ENCODE peak calls at places on chromosomes 13 and 19, in seven cellular contexts. One of them, this sample, is unnamed.

GRCh38 chr19:10353793-10354391 is 14.5 kb upstream of the ICAM3 start:
- DNase-seq in lung: no peak
- DNase-seq in sigmoid colon: no peak
- DNase-seq in suprapubic skin: no peak
- DNase-seq in BE2C: peak; percentile 99
- DNase-seq in ascending aorta: no peak
- DNase-seq in heart left ventricle: peak; percentile 59
- DNase-seq in this sample: no peak

GRCh38 chr13:33004454-33004853 is 11.8 kb upstream of the KL start:
- DNase-seq in suprapubic skin: no peak
- DNase-seq in ascending aorta: no peak
- DNase-seq in sigmoid colon: no peak
- DNase-seq in heart left ventricle: peak; percentile 55
- DNase-seq in lung: no peak
- DNase-seq in BE2C: no peak
- DNase-seq in this sample: peak; percentile 14

GRCh38 chr13:31134055-31134711 is 27.5 kb downstream of the HSPH1 start:
- DNase-seq in BE2C: no peak
- DNase-seq in ascending aorta: no peak
- DNase-seq in suprapubic skin: no peak
- DNase-seq in sigmoid colon: no peak
- DNase-seq in lung: no peak
- DNase-seq in heart left ventricle: no peak
- DNase-seq in this sample: no peak

GRCh38 chr19:12723383-12723642 is 419 bp downstream of the TNPO2 start:
- DNase-seq in sigmoid colon: no peak
- DNase-seq in lung: no peak
- DNase-seq in ascending aorta: no peak
- DNase-seq in suprapubic skin: no peak
- DNase-seq in heart left ventricle: no peak
- DNase-seq in BE2C: no peak
- DNase-seq in this sample: no peak

GRCh38 chr13:98223741-98224140 is 46.7 kb upstream of the RNF113B start:
- DNase-seq in sigmoid colon: no peak
- DNase-seq in BE2C: no peak
- DNase-seq in heart left ventricle: no peak
- DNase-seq in suprapubic skin: no peak
- DNase-seq in lung: no peak
- DNase-seq in ascending aorta: no peak
- DNase-seq in this sample: no peak

GRCh38 chr13:90049989-90050671 is 1297.4 kb upstream of the MIR17HG start:
- DNase-seq in lung: no peak
- DNase-seq in suprapubic skin: no peak
- DNase-seq in ascending aorta: no peak
- DNase-seq in BE2C: no peak
- DNase-seq in sigmoid colon: no peak
- DNase-seq in heart left ventricle: no peak
- DNase-seq in this sample: no peak

GRCh38 chr19:7921955-7922840 is 2.1 kb downstream of the SNAPC2 start:
- DNase-seq in ascending aorta: no peak
- DNase-seq in sigmoid colon: no peak
- DNase-seq in heart left ventricle: no peak
- DNase-seq in BE2C: no peak
- DNase-seq in lung: no peak
- DNase-seq in suprapubic skin: no peak
- DNase-seq in this sample: no peak

GRCh38 chr13:34430294-34430693 is 511.8 kb upstream of the NBEA start:
- DNase-seq in sigmoid colon: no peak
- DNase-seq in suprapubic skin: no peak
- DNase-seq in lung: no peak
- DNase-seq in BE2C: no peak
- DNase-seq in heart left ventricle: no peak
- DNase-seq in ascending aorta: no peak
- DNase-seq in this sample: no peak

GRCh38 chr19:38149597-38149996 is 74.4 kb downstream of the DPF1 start:
- DNase-seq in ascending aorta: no peak
- DNase-seq in suprapubic skin: no peak
- DNase-seq in lung: no peak
- DNase-seq in sigmoid colon: no peak
- DNase-seq in heart left ventricle: no peak
- DNase-seq in BE2C: no peak
- DNase-seq in this sample: no peak

GRCh38 chr13:49678172-49678914 is 12.9 kb downstream of the EBPL start:
- DNase-seq in lung: no peak
- DNase-seq in heart left ventricle: no peak
- DNase-seq in sigmoid colon: no peak
- DNase-seq in suprapubic skin: no peak
- DNase-seq in ascending aorta: no peak
- DNase-seq in BE2C: no peak
- DNase-seq in this sample: no peak

GRCh38 chr13:39527961-39528720 is 74.9 kb downstream of the LHFPL6 start:
- DNase-seq in lung: no peak
- DNase-seq in suprapubic skin: no peak
- DNase-seq in ascending aorta: peak; percentile 82
- DNase-seq in BE2C: no peak
- DNase-seq in sigmoid colon: no peak
- DNase-seq in heart left ventricle: no peak
- DNase-seq in this sample: no peak

GRCh38 chr13:93746589-93746988 is 520.0 kb downstream of the GPC6 start:
- DNase-seq in lung: no peak
- DNase-seq in ascending aorta: no peak
- DNase-seq in heart left ventricle: no peak
- DNase-seq in suprapubic skin: no peak
- DNase-seq in sigmoid colon: no peak
- DNase-seq in BE2C: no peak
- DNase-seq in this sample: no peak

GRCh38 chr13:44903596-44903995 is 85.7 kb downstream of the NUFIP1 start:
- DNase-seq in lung: peak; percentile 50
- DNase-seq in BE2C: no peak
- DNase-seq in sigmoid colon: peak; percentile 93
- DNase-seq in ascending aorta: peak; percentile 90
- DNase-seq in suprapubic skin: peak; percentile 83
- DNase-seq in heart left ventricle: peak; percentile 74
- DNase-seq in this sample: peak; percentile 63

GRCh38 chr19:30448386-30449130 is 76.4 kb downstream of the ZNF536 start:
- DNase-seq in lung: no peak
- DNase-seq in BE2C: no peak
- DNase-seq in ascending aorta: no peak
- DNase-seq in heart left ventricle: no peak
- DNase-seq in suprapubic skin: no peak
- DNase-seq in sigmoid colon: no peak
- DNase-seq in this sample: no peak

GRCh38 chr13:99978781-99979452 is 2.7 kb upstream of the ZIC2 start:
- DNase-seq in suprapubic skin: peak; percentile 50
- DNase-seq in lung: no peak
- DNase-seq in heart left ventricle: no peak
- DNase-seq in sigmoid colon: no peak
- DNase-seq in ascending aorta: no peak
- DNase-seq in BE2C: no peak
- DNase-seq in this sample: no peak
- TF ChIP-seq CTCF in suprapubic skin: no peak
- TF ChIP-seq CTCF in lung: no peak
- TF ChIP-seq CTCF in heart left ventricle: no peak
- TF ChIP-seq CTCF in sigmoid colon: no peak
- TF ChIP-seq CTCF in ascending aorta: no peak
- TF ChIP-seq CTCF in BE2C: no peak
- TF ChIP-seq CTCF in this sample: no peak

DNA sequence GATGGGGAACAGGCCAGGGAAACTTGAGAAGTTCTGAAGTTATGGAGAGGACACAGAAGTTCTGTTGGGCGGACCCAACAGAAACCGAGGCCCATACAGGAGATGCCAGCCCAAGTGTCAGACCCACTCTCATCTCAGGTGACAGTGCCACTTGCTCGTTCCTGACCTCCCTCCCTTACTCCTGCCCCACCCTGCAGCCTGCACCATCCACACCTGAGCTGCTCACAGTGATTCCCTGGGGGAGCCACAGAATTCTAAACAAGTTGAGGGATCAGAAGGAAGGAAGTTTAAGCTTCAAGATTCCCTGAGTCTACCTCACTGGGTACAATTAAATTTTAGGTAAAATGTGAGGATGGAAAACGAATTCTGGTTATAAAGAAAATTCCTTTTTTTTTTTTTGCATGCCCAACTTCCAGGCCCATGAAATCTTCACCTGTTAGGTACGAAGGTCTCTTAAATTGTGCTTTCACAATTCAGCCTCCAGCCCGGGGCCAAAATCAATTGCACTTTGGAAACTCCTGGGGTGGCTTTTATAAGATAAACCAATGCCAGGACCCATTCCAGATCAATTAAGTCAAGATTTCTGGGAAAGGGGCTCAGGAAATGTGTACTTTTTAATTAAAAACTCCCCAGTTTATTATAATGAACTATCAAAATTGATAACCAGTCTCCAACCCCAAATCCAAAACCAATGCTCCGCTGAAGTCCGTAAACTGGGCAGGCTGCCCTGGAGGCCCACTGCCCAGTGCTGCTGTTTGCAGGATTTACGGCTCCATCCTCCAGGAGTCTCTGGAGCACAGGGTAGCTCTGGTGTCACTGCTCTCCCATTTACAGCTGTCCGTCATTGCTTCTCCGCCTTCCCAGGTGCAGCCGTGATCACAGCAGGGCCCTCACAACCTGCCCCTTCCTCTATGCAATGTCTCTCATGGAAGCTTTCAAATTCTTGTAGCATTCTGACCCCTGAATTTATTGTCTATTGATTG is 643.5 kb downstream of the UQCRFS1 start:
- DNase-seq in ascending aorta: no peak
- DNase-seq in BE2C: no peak
- DNase-seq in sigmoid colon: no peak
- DNase-seq in heart left ventricle: no peak
- DNase-seq in suprapubic skin: no peak
- DNase-seq in lung: no peak
- DNase-seq in this sample: no peak
- H3K9me3 ChIP-seq in ascending aorta: no peaks in the 10 kb centered on the region
- H3K9me3 ChIP-seq in BE2C: no peaks in the 10 kb centered on the region
- H3K9me3 ChIP-seq in sigmoid colon: no peaks in the 10 kb centered on the region
- H3K9me3 ChIP-seq in heart left ventricle: no peaks in the 10 kb centered on the region
- H3K9me3 ChIP-seq in suprapubic skin: no peaks in the 10 kb centered on the region
- H3K9me3 ChIP-seq in lung: no peaks in the 10 kb centered on the region
- H3K9me3 ChIP-seq in this sample: no peaks in the 10 kb centered on the region

DNA sequence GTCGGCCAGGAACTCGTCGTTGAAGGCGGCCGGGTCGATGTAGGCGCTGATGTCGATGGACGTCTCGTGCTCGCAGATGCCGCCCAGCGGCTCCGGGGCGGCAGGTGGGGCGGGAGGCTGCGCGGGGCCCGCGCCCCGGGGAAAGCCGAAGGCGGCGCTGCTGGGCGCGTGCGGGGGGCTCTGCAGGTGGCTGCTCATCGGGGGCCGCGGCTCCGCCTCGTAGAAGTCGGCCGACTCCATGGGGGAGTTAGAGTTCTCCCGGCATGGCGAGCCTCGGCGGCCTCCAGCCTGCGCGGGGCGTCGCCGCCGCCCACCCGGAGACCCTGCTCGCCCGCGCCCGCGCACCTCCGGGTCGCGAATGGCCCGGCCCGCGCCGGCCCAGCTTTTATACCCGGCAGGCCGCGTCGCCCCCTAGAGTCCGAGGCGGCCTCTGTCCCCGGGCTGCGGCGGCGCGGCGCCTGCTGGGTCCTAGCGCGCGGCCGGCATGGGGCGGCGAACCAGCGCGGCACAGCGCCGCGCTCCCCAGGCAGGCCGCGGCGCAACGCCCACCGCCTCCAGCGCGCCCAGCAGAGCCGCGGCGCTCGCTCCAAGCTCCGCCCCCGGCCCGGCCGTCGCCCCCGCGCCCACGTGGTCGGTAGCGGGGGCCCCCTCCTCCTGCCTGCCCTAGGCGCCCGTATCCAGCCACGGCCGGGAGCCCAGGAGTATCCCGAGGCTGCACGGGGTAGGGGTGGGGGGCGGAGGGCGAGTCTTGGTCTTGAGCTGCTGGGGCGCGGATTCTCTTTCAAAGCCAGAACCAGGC is at the start of gene CEBPA:
- DNase-seq in ascending aorta: peak; percentile 83
- DNase-seq in lung: peak; percentile 82
- DNase-seq in sigmoid colon: peak; percentile 94
- DNase-seq in heart left ventricle: peak; percentile 80
- DNase-seq in BE2C: peak; percentile 91
- DNase-seq in suprapubic skin: no peak
- DNase-seq in this sample: peak; percentile 88
- TF ChIP-seq CTCF in ascending aorta: peak; percentile 78
- TF ChIP-seq CTCF in lung: no peak
- TF ChIP-seq CTCF in sigmoid colon: no peak
- TF ChIP-seq CTCF in heart left ventricle: peak; percentile 55
- TF ChIP-seq CTCF in BE2C: peak; percentile 39
- TF ChIP-seq CTCF in suprapubic skin: peak; percentile 81
- TF ChIP-seq CTCF in this sample: peak; percentile 68

GRCh38 chr19:33948651-33949335 is 152.1 kb downstream of the KCTD15 start:
- DNase-seq in heart left ventricle: no peak
- DNase-seq in suprapubic skin: no peak
- DNase-seq in sigmoid colon: no peak
- DNase-seq in lung: no peak
- DNase-seq in BE2C: no peak
- DNase-seq in ascending aorta: peak; percentile 41
- DNase-seq in this sample: no peak

GRCh38 chr19:33947565-33947964 is 150.9 kb downstream of the KCTD15 start:
- DNase-seq in suprapubic skin: no peak
- DNase-seq in BE2C: no peak
- DNase-seq in ascending aorta: peak; percentile 19
- DNase-seq in lung: no peak
- DNase-seq in heart left ventricle: no peak
- DNase-seq in sigmoid colon: no peak
- DNase-seq in this sample: peak; percentile 8

GRCh38 chr19:33953592-33953991 is 156.9 kb downstream of the KCTD15 start:
- DNase-seq in lung: no peak
- DNase-seq in BE2C: no peak
- DNase-seq in sigmoid colon: no peak
- DNase-seq in suprapubic skin: no peak
- DNase-seq in ascending aorta: no peak
- DNase-seq in heart left ventricle: no peak
- DNase-seq in this sample: no peak

GRCh38 chr19:33953023-33953422 is 156.4 kb downstream of the KCTD15 start:
- DNase-seq in ascending aorta: peak; percentile 16
- DNase-seq in heart left ventricle: no peak
- DNase-seq in suprapubic skin: no peak
- DNase-seq in lung: no peak
- DNase-seq in sigmoid colon: no peak
- DNase-seq in BE2C: no peak
- DNase-seq in this sample: no peak

DNA sequence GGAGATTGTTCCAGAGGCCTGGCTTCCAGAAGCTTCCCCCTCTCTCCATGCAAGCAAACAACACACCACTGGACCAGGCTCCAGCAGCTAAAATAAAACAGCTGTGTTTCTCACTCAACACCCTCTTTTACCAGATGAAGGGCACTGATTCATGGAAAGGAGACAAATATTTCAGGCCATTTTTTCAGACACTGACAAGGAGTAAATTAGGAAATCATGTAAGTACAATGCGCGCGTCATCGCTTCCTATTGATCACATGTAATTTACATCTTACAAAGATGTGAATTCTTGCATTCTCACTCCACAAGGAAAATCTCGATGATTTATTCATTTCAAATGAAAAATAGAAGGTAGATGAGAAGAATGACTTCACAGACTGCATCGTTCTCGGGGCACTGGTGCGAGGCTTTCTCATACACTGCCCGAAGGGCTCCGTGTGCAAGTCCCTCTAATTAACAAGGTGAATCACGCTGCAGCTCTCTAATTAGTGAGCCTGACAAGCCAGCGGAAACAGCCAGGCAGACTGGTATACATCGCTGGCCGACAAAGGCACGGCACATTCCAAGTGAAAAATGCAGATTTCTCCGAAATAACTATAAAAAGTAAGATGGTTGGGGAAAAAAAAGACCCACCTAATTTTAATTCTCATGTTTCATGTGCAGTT is 153.6 kb downstream of the KCTD15 start:
- DNase-seq in BE2C: no peak
- DNase-seq in sigmoid colon: no peak
- DNase-seq in lung: no peak
- DNase-seq in suprapubic skin: no peak
- DNase-seq in ascending aorta: peak; percentile 19
- DNase-seq in heart left ventricle: no peak
- DNase-seq in this sample: no peak
- H3K9me3 ChIP-seq in BE2C: no peaks in the 10 kb centered on the region
- H3K9me3 ChIP-seq in sigmoid colon: no peaks in the 10 kb centered on the region
- H3K9me3 ChIP-seq in lung: peaks cover 2% of the 10 kb centered on the region
- H3K9me3 ChIP-seq in suprapubic skin: no peaks in the 10 kb centered on the region
- H3K9me3 ChIP-seq in ascending aorta: no peaks in the 10 kb centered on the region
- H3K9me3 ChIP-seq in heart left ventricle: no peaks in the 10 kb centered on the region
- H3K9me3 ChIP-seq in this sample: no peaks in the 10 kb centered on the region

This sample was measured in mucosa of descending colon.